ENCODE peak calls at places on chromosomes 7 and 10, in four cellular contexts. U is cardiac fibroblast, Z is MM.1S, B is colonic mucosa. I is an unnamed sample.

GRCh38 chr10:86667421-86668181 is 710 bp upstream of the LDB3 start:
- DNase-seq in U (no peak), B (no peak), Z (no peak), I (no peak)

GRCh38 chr7:42186181-42186580 is 50.8 kb downstream of the GLI3 start:
- DNase-seq in Z (no peak), U (no peak), B (no peak), I (no peak)

GRCh38 chr10:70910486-70911350 is 22.4 kb upstream of the PCBD1 start:
- DNase-seq in U (no peak), B (no peak), Z (no peak), I (no peak)

GRCh38 chr10:124547651-124548168 is 86.1 kb downstream of the LHPP start:
- DNase-seq in U (peak), Z (no peak), B (no peak), I (no peak)

GRCh38 chr7:143360788-143361551 is 1.5 kb downstream of the FAM131B start:
- DNase-seq in B (no peak), Z (no peak), U (no peak), I (no peak)

GRCh38 chr7:139118803-139119485 is 9.4 kb upstream of the ZC3HAV1 start:
- DNase-seq in B (peak), U (no peak), Z (no peak), I (peak)

GRCh38 chr7:5532520-5533335 is 109.1 kb upstream of the TNRC18 start:
- DNase-seq in U (no peak), B (peak), Z (peak), I (peak)

GRCh38 chr7:134140889-134141867 is 14.0 kb downstream of the LRGUK start:
- DNase-seq in B (peak), U (peak), Z (peak), I (peak)

GRCh38 chr7:10568891-10569290 is 404.8 kb upstream of the PHF14 start:
- DNase-seq in U (no peak), Z (no peak), B (no peak), I (no peak)

GRCh38 chr7:55965805-55966421 is 1.5 kb downstream of the NIPSNAP2 start:
- DNase-seq in B (no peak), Z (no peak), U (no peak), I (no peak)

GRCh38 chr7:134462337-134462925 is 3.5 kb upstream of the AKR1B1 start:
- DNase-seq in U (peak), B (no peak), Z (no peak), I (no peak)

GRCh38 chr7:35839860-35840854 is 39.3 kb downstream of the SEPTIN7 start:
- DNase-seq in B (no peak), Z (no peak), U (peak), I (no peak)

GRCh38 chr7:95951531-95951930 is 179.2 kb downstream of the DYNC1I1 start:
- DNase-seq in U (no peak), Z (no peak), B (no peak), I (no peak)

GRCh38 chr10:55311823-55312431 is 510.9 kb upstream of the PCDH15 start:
- DNase-seq in B (no peak), U (no peak), Z (no peak), I (no peak)

DNA sequence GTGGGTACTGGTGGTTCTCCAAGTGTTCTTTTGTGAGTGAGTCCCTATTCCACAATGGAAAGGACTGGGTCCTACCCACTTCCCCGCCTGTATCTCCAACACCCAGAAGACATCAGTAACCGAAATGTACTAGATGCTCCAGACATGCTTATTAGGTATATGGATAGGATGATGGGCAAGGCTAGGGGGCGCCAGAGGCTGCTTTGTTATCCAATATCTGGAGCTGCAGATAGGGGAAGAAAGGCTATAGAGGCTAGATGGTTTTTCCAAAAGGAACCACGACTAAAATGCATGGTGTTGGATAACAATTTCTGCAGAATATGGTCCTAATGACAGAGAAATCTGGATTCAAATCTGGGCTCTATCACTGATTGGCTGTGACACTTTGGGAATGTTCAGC is 56.2 kb upstream of the TM9SF3 start:
- DNase-seq in B (peak), U (peak), Z (peak), I (peak)
- TF ChIP-seq CTCF in B (peak), U (peak), Z (peak), I (peak)

DNA sequence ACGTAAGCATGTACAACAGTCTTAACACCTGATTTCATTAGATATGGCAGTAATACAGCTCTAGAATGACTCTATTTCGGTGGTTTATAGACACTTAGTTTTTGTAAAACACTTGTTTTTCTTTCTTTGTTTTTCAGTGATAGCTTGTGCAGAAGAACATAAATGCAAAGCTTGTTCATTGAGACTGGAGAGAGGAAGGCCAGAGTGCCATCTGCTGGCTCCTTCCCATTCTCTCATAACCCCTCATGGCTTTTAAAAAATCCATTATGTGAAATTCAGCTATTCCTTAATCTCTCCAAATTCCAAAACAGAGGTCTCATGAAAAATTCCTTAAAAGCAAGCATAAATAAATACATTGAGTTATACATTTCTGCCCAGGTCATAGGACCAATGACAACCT is 76.3 kb downstream of the CACNB2 start:
- DNase-seq in U (peak), Z (no peak), B (no peak), I (no peak)
- TF ChIP-seq CTCF in U (peak), Z (peak), B (no peak), I (no peak)

GRCh38 chr10:123272171-123272570 is 118.0 kb downstream of the BUB3 start:
- DNase-seq in U (no peak), B (no peak), Z (no peak), I (no peak)
- TF ChIP-seq CTCF in U (peak), B (no peak), Z (no peak), I (peak)

DNA sequence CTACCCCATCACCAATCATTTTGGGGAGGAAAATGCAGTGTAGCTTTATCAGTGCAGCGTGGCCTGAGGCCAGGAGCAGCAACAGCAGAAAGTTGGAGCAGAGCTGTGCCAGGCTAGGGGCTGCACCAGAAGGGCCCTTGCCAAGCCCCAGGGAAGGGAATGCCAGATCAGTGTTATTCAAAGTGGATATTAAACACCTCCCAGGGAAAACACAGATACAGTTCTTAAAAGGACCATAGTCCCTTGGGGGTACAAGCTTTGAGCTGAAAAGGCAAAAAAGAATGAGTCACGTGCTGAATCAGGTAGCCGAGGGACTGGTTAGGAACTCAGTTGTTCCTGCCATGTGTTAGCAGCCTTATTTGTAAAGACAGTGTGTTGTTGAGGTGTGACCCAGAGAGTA is 54.0 kb downstream of the GSDME start:
- DNase-seq in B (no peak), Z (no peak), U (peak), I (no peak)
- TF ChIP-seq CTCF in B (no peak), Z (no peak), U (no peak), I (no peak)

GRCh38 chr7:48139461-48139860 is 31.8 kb upstream of the ABCA13 start:
- DNase-seq in Z (peak), U (peak), B (no peak), I (no peak)
- TF ChIP-seq CTCF in Z (peak), U (peak), B (peak), I (no peak)

DNA sequence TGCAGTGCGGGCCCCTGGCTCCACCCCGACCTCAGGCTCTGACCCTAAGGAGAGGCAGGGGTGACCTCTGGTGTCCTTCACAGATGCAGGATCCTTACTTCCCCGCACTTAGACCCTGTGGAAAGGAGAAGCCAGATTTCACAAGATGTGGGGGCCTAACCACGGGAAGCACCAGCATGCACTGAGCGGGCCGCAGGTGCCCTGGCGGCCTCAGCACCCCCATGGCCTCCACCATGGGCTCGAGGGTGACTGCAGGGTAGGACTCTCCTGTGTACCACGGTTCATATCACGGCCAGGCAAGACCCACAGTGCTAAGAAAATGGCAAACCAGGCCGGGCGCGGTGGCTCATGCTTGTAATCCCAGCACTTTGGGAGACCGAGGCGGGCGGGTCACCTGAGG is 410.0 kb upstream of the FOXK1 start:
- DNase-seq in B (no peak), U (no peak), Z (no peak), I (no peak)
- TF ChIP-seq CTCF in B (no peak), U (no peak), Z (no peak), I (no peak)

GRCh38 chr7:105452085-105452484 is 63.4 kb upstream of the SRPK2 start:
- DNase-seq in U (no peak), B (no peak), Z (no peak), I (no peak)
- TF ChIP-seq CTCF in U (no peak), B (no peak), Z (no peak), I (no peak)

I was measured in GM20000.